ENCODE peak calls at places on chromosomes 5 and 9, in six cellular contexts. I is GM12878, D is K562, T is HepG2, J is SK-N-SH, Y is H1. X is an unnamed sample.

GRCh38 chr9:81032831-81033230 is 656.5 kb downstream of the TLE1 start:
- DNase-seq in I (no peak), Y (no peak), D (no peak), J (no peak), T (no peak), X (no peak)

GRCh38 chr9:133792721-133793470 is 54.7 kb upstream of the SARDH start:
- DNase-seq in T (peak; percentile 27), I (no peak), D (peak; percentile 81), J (peak; percentile 92), Y (peak; percentile 90), X (peak; percentile 42)

GRCh38 chr9:38277601-38278200 is 114.8 kb upstream of the ALDH1B1 start:
- DNase-seq in D (no peak), J (no peak), I (no peak), T (no peak), Y (no peak), X (no peak)

GRCh38 chr9:9950813-9951212 is 662.0 kb downstream of the PTPRD start:
- DNase-seq in J (no peak), D (no peak), Y (no peak), I (no peak), T (no peak), X (no peak)

GRCh38 chr9:107620801-107621200 is 131.2 kb upstream of the KLF4 start:
- DNase-seq in J (no peak), I (no peak), T (no peak), Y (no peak), D (no peak), X (no peak)

GRCh38 chr5:157914389-157914788 is 55.4 kb upstream of the CLINT1 start:
- DNase-seq in J (no peak), I (no peak), T (no peak), Y (no peak), D (no peak), X (no peak)

GRCh38 chr5:145666591-145666990 is 168.6 kb downstream of the PRELID2 start:
- DNase-seq in D (no peak), Y (no peak), J (no peak), I (no peak), T (no peak), X (no peak)

GRCh38 chr9:68750786-68751185 is 45.7 kb downstream of the PIP5K1B start:
- DNase-seq in D (no peak), Y (no peak), I (no peak), T (peak; percentile 23), J (no peak), X (no peak)

GRCh38 chr5:83035373-83036170 is 41.6 kb downstream of the TMEM167A start:
- DNase-seq in T (no peak), D (no peak), I (no peak), J (peak; percentile 68), Y (no peak), X (no peak)

GRCh38 chr5:108326982-108327381 is 54.9 kb downstream of the FBXL17 start:
- DNase-seq in I (no peak), J (no peak), T (no peak), D (no peak), Y (no peak), X (no peak)

GRCh38 chr5:58491216-58491892 is at the start of gene GAPT:
- DNase-seq in Y (no peak), D (no peak), J (no peak), I (peak; percentile 9), T (no peak), X (peak; percentile 52)

GRCh38 chr5:148974638-148975330 is 88.1 kb downstream of the SH3TC2 start:
- DNase-seq in D (no peak), I (no peak), T (no peak), J (no peak), Y (no peak), X (no peak)

GRCh38 chr5:115573133-115573532 is 28.6 kb upstream of the FEM1C start:
- DNase-seq in I (no peak), J (no peak), Y (no peak), T (no peak), D (no peak), X (no peak)

GRCh38 chr5:132376694-132377641 is 7.5 kb downstream of the SLC22A5 start:
- DNase-seq in T (no peak), J (no peak), Y (no peak), I (no peak), D (no peak), X (no peak)

GRCh38 chr5:42672925-42673324 is 83.7 kb upstream of the CCDC152 start:
- DNase-seq in I (no peak), Y (no peak), J (no peak), D (no peak), T (no peak), X (no peak)

GRCh38 chr5:139272471-139273321 is 20.8 kb upstream of the MATR3 start:
- DNase-seq in J (no peak), T (peak; percentile 73), I (no peak), Y (no peak), D (no peak), X (no peak)

GRCh38 chr9:134296301-134297081 is 29.8 kb upstream of the RXRA start:
- DNase-seq in J (no peak), Y (no peak), T (no peak), I (no peak), D (no peak), X (no peak)

GRCh38 chr9:94554439-94555331 is at the start of gene PCAT7:
- DNase-seq in J (peak; percentile 56), I (peak; percentile 12), T (peak; percentile 84), D (peak; percentile 75), Y (peak; percentile 80), X (peak; percentile 90)
- H3K4me3 ChIP-seq in J (no peak within 1 kb of the TSS), I (no peak within 1 kb of the TSS), T (peak within 1 kb of the TSS; percentile 89), D (peak within 1 kb of the TSS; percentile 34), Y (peak within 1 kb of the TSS; percentile 79), X (no peak within 1 kb of the TSS)

GRCh38 chr5:7398596-7399260 is 2.8 kb downstream of the ADCY2 start:
- DNase-seq in I (no peak), T (no peak), J (no peak), Y (no peak), D (no peak), X (no peak)

GRCh38 chr5:7396169-7397004 is 449 bp downstream of the ADCY2 start:
- DNase-seq in I (no peak), T (no peak), J (peak; percentile 27), Y (no peak), D (no peak), X (no peak)

GRCh38 chr5:7395432-7396168 is at the start of gene ADCY2:
- DNase-seq in Y (peak; percentile 77), I (no peak), T (no peak), J (peak; percentile 21), D (no peak), X (no peak)

GRCh38 chr5:7397935-7398334 is 2.0 kb downstream of the ADCY2 start:
- DNase-seq in D (no peak), Y (no peak), J (no peak), T (no peak), I (no peak), X (no peak)

GRCh38 chr5:7397005-7397546 is 1.1 kb downstream of the ADCY2 start:
- DNase-seq in T (no peak), Y (no peak), J (no peak), I (no peak), D (no peak), X (no peak)
- TF ChIP-seq CTCF in T (no peak), Y (peak; percentile 12), J (no peak), I (no peak), D (no peak), X (no peak)

GRCh38 chr9:14417230-14417629 is 103.3 kb upstream of the NFIB start:
- DNase-seq in T (no peak), Y (no peak), J (no peak), I (no peak), D (no peak), X (no peak)
- TF ChIP-seq GABPA in T (no peak), Y (no peak), J (no peak), I (no peak), D (no peak), X (no peak)

GRCh38 chr5:122310886-122311285 is 1.2 kb upstream of the SNCAIP start:
- DNase-seq in T (no peak), I (no peak), D (no peak), J (no peak), Y (no peak), X (no peak)

GRCh38 chr5:122313001-122313402 is 965 bp downstream of the SNCAIP start:
- DNase-seq in D (no peak), I (no peak), J (peak; percentile 9), Y (no peak), T (no peak), X (no peak)

GRCh38 chr5:122312670-122312988 is 592 bp downstream of the SNCAIP start:
- DNase-seq in I (no peak), J (peak; percentile 59), Y (no peak), T (no peak), D (no peak), X (no peak)

GRCh38 chr5:122311888-122312669 is at the start of gene SNCAIP:
- DNase-seq in I (no peak), T (no peak), J (peak; percentile 81), Y (peak; percentile 81), D (peak; percentile 9), X (no peak)

DNA sequence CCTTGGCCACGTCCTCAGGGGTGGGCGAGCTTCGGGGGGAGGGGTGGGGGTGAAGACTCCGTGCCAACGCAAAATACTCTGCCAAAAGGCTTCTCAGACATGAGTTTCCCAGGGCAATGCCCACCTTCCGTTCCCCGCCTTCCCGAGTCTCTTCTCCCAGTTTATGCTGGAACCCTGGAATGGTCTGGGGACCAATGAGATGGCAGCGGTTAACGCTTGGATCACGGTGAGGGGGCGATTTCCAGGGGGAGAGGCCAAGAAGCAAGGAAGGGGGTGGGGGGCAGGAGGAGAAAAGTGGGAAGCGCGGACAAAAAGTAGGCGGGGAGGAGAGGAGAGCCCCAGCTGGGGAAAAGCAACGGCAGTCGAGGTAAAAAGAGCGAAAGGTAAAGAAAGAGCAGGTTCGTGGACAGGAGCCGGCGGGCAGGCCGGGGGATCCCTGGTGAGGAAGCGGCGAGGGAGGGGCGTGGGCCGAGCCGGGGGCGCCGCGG is 593 bp upstream of the SNCAIP start:
- DNase-seq in I (no peak), J (no peak), D (no peak), T (no peak), Y (peak; percentile 69), X (no peak)
- H3K4me3 ChIP-seq in I (no peak overlapping the region), J (no peak overlapping the region), D (no peak overlapping the region), T (peak overlapping the region; percentile 36), Y (peak overlapping the region; percentile 72), X (no peak overlapping the region)

GRCh38 chr5:73434461-73434860 is 14.1 kb downstream of the FOXD1 start:
- DNase-seq in T (no peak), J (no peak), Y (no peak), D (no peak), I (no peak), X (no peak)
- TF ChIP-seq CTCF in T (no peak), J (peak; percentile 29), Y (no peak), D (no peak), I (no peak), X (no peak)

GRCh38 chr5:56986631-56986957 is 34.7 kb upstream of the MIER3 start:
- DNase-seq in D (no peak), I (no peak), T (no peak), Y (no peak), J (no peak), X (no peak)
- TF ChIP-seq GABPA in D (no peak), I (no peak), T (no peak), Y (no peak), J (no peak), X (no peak)